ENCODE peak calls at places on chromosomes 3 and 15, in seven cellular contexts. J is mucosa of descending colon, G is heart right ventricle, C is upper lobe of right lung, P is brain microvascular endothelial cell, O is dorsolateral prefrontal cortex, M is Peyer's patch. W is an unnamed sample.

GRCh38 chr3:53845103-53845880 is 927 bp downstream of the CHDH start:
- DNase-seq in G (peak; percentile 44), P (peak; percentile 5), C (peak; percentile 86), O (peak; percentile 47), M (peak; percentile 35), J (peak; percentile 68), W (peak; percentile 64)

GRCh38 chr3:180947761-180948390 is 35.4 kb downstream of the FXR1 start:
- DNase-seq in O (no peak), C (no peak), J (no peak), G (no peak), M (no peak), P (no peak), W (peak; percentile 35)

GRCh38 chr3:184380210-184380626 is 364 bp downstream of the CHRD start:
- DNase-seq in G (peak; percentile 69), O (no peak), M (no peak), P (no peak), J (peak; percentile 54), C (peak; percentile 83), W (peak; percentile 42)

GRCh38 chr3:113088616-113089015 is 97.8 kb downstream of the GTPBP8 start:
- DNase-seq in O (no peak), P (no peak), C (no peak), G (no peak), J (no peak), M (no peak), W (no peak)

GRCh38 chr15:32774022-32774421 is 56.2 kb downstream of the GREM1 start:
- DNase-seq in C (no peak), O (no peak), G (no peak), P (peak; percentile 96), M (no peak), J (no peak), W (no peak)

GRCh38 chr15:48861813-48862431 is 16.0 kb upstream of the EID1 start:
- DNase-seq in J (no peak), O (no peak), G (peak; percentile 33), M (no peak), P (no peak), C (no peak), W (peak; percentile 56)

GRCh38 chr3:149494022-149494758 is 19.7 kb downstream of the TM4SF4 start:
- DNase-seq in C (peak; percentile 73), P (peak; percentile 75), J (peak; percentile 77), G (peak; percentile 65), O (peak; percentile 48), M (peak; percentile 18), W (peak; percentile 47)

GRCh38 chr15:67458449-67458848 is 62.5 kb upstream of the C15orf61 start:
- DNase-seq in C (no peak), J (no peak), M (no peak), O (no peak), P (no peak), G (no peak), W (no peak)

GRCh38 chr3:148718982-148719862 is 21.5 kb downstream of the AGTR1 start:
- DNase-seq in J (no peak), M (no peak), O (no peak), G (no peak), C (no peak), P (no peak), W (no peak)

GRCh38 chr3:83498617-83499016 is 1460.2 kb upstream of the CADM2 start:
- DNase-seq in J (no peak), G (no peak), M (no peak), O (no peak), C (no peak), P (no peak), W (no peak)

GRCh38 chr3:185157347-185157746 is 4.5 kb upstream of the C3orf70 start:
- DNase-seq in J (no peak), O (no peak), M (no peak), P (no peak), G (no peak), C (no peak), W (no peak)

GRCh38 chr3:127004641-127005397 is 21.9 kb downstream of the PLXNA1 start:
- DNase-seq in O (no peak), J (no peak), P (no peak), G (no peak), M (no peak), C (no peak), W (no peak)

GRCh38 chr3:55167586-55168317 is 239.9 kb upstream of the LRTM1 start:
- DNase-seq in P (peak; percentile 74), M (no peak), J (no peak), O (no peak), G (no peak), C (no peak), W (no peak)

GRCh38 chr3:126056681-126057546 is 27.0 kb downstream of the SLC41A3 start:
- DNase-seq in M (no peak), P (no peak), O (peak; percentile 66), G (peak; percentile 58), C (peak; percentile 61), J (no peak), W (peak; percentile 9)

GRCh38 chr3:134378384-134378783 is 4.1 kb upstream of the AMOTL2 start:
- DNase-seq in C (peak; percentile 80), J (peak; percentile 69), G (peak; percentile 68), P (no peak), O (no peak), M (no peak), W (no peak)

GRCh38 chr3:46669191-46669999 is 24.1 kb downstream of the ALS2CL start:
- DNase-seq in O (peak; percentile 37), J (no peak), P (no peak), C (peak; percentile 63), G (no peak), M (no peak), W (no peak)

GRCh38 chr3:12948891-12949711 is 107.7 kb upstream of the RPL32 start:
- DNase-seq in C (peak; percentile 72), G (no peak), O (no peak), M (no peak), P (peak; percentile 10), J (no peak), W (peak; percentile 55)

GRCh38 chr15:52331490-52332240 is 36.1 kb upstream of the MYO5C start:
- DNase-seq in C (no peak), M (peak; percentile 38), G (no peak), J (peak; percentile 50), P (peak; percentile 38), O (no peak), W (peak; percentile 73)

GRCh38 chr15:99447497-99448371 is 118.0 kb upstream of the MEF2A start:
- DNase-seq in O (no peak), C (peak; percentile 55), G (peak; percentile 3), J (no peak), P (no peak), M (peak; percentile 18), W (peak; percentile 37)

GRCh38 chr15:63752075-63752684 is 81.6 kb downstream of the HERC1 start:
- DNase-seq in G (peak; percentile 60), P (peak; percentile 67), C (no peak), O (no peak), M (peak; percentile 45), J (peak; percentile 86), W (peak; percentile 55)

GRCh38 chr3:126259411-126260391 is 79.3 kb upstream of the ALDH1L1 start:
- DNase-seq in P (peak; percentile 37), C (peak; percentile 85), J (peak; percentile 48), G (peak; percentile 51), M (no peak), O (peak; percentile 60), W (no peak)

DNA sequence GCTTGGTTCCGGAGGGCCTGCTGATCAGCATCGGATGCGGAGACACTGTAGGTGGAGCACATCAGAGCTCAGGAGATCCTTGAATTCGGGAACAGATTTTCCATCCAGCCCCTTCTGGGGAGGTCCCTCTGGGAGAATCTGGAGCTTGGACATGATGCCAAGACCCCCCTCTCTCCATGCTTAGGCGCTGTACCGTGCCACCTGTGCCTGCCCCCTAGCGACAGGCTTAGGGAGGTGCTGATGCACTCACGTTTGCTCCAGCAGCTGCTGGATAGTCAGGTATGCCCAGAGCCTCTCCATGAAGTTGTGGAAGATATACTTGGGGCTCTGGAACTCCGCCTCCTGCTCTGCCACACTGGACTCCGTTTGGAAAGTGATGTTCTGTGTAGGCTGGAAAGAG is 9.7 kb downstream of the ITIH4 start:
- DNase-seq in C (no peak), M (no peak), P (no peak), G (no peak), O (no peak), J (peak; percentile 24), W (peak; percentile 65)
- TF ChIP-seq CTCF in C (peak; percentile 43), M (peak; percentile 34), P (peak; percentile 86), G (no peak), O (peak; percentile 17), J (no peak), W (peak; percentile 62)

GRCh38 chr3:173755161-173755560 is 357.6 kb downstream of the NLGN1 start:
- DNase-seq in M (no peak), O (no peak), P (no peak), C (no peak), J (no peak), G (no peak), W (no peak)
- TF ChIP-seq CTCF in M (no peak), O (no peak), P (no peak), C (no peak), J (no peak), G (no peak), W (no peak)

GRCh38 chr15:78830514-78831228 is 19.4 kb upstream of the ADAMTS7 start:
- DNase-seq in O (no peak), G (no peak), M (no peak), P (no peak), J (no peak), C (no peak), W (no peak)

GRCh38 chr15:78828930-78829329 is 17.7 kb upstream of the ADAMTS7 start:
- DNase-seq in P (no peak), M (no peak), O (no peak), C (no peak), G (peak; percentile 13), J (no peak), W (peak; percentile 5)

GRCh38 chr15:78837131-78837530 is 25.9 kb upstream of the ADAMTS7 start:
- DNase-seq in J (no peak), P (no peak), G (no peak), M (no peak), C (no peak), O (no peak), W (no peak)

GRCh38 chr15:78836333-78836732 is 25.1 kb upstream of the ADAMTS7 start:
- DNase-seq in P (no peak), J (no peak), O (no peak), G (no peak), M (no peak), C (no peak), W (no peak)

GRCh38 chr15:78831229-78832207 is 20.3 kb upstream of the ADAMTS7 start:
- DNase-seq in J (no peak), O (no peak), G (no peak), P (no peak), M (no peak), C (no peak), W (no peak)
- TF ChIP-seq CTCF in J (no peak), O (no peak), G (no peak), P (no peak), M (no peak), C (no peak), W (no peak)

GRCh38 chr15:85312486-85312885 is 67.9 kb upstream of the AKAP13 start:
- DNase-seq in P (peak; percentile 86), C (no peak), O (no peak), J (no peak), G (no peak), M (no peak), W (peak; percentile 82)

GRCh38 chr15:85311647-85312046 is 68.8 kb upstream of the AKAP13 start:
- DNase-seq in P (no peak), O (no peak), J (no peak), C (no peak), M (no peak), G (no peak), W (no peak)

GRCh38 chr15:85314139-85314538 is 66.3 kb upstream of the AKAP13 start:
- DNase-seq in P (no peak), O (no peak), C (no peak), M (no peak), J (no peak), G (no peak), W (no peak)

GRCh38 chr15:85313339-85313738 is 67.1 kb upstream of the AKAP13 start:
- DNase-seq in P (peak; percentile 39), C (no peak), M (no peak), G (no peak), O (no peak), J (no peak), W (no peak)

GRCh38 chr15:85312925-85313324 is 67.5 kb upstream of the AKAP13 start:
- DNase-seq in J (no peak), M (no peak), C (no peak), O (no peak), G (no peak), P (peak; percentile 75), W (no peak)
- TF ChIP-seq CTCF in J (no peak), M (no peak), C (peak; percentile 5), O (no peak), G (no peak), P (peak; percentile 52), W (no peak)

W was measured in GM10248.